ENCODE peak calls at places on chromosome 1, in six cellular contexts. C, Y, O, T, R and J are unnamed samples.

GRCh38 chr1:35210306-35211112 is 17.6 kb upstream of the SFPQ start:
- DNase-seq in R (no peak), C (peak; percentile 66), T (peak; percentile 62), O (no peak), Y (peak; percentile 11), J (peak; percentile 60)

GRCh38 chr1:111643696-111644095 is 24.1 kb downstream of the RAP1A start:
- DNase-seq in O (no peak), C (no peak), T (no peak), Y (no peak), R (no peak), J (no peak)

GRCh38 chr1:225467193-225468020 is 39.6 kb upstream of the LBR start:
- DNase-seq in C (no peak), T (no peak), Y (no peak), R (no peak), O (no peak), J (no peak)

GRCh38 chr1:52856026-52856425 is 13.5 kb downstream of the ZYG11A start:
- DNase-seq in T (peak; percentile 27), O (no peak), R (no peak), C (no peak), Y (no peak), J (no peak)

GRCh38 chr1:30313176-30313575 is 410.2 kb downstream of the MATN1 start:
- DNase-seq in T (no peak), R (no peak), C (peak; percentile 28), O (no peak), Y (no peak), J (no peak)

GRCh38 chr1:192627901-192628300 is 8.0 kb upstream of the RGS13 start:
- DNase-seq in Y (no peak), O (no peak), C (no peak), R (no peak), T (no peak), J (no peak)

GRCh38 chr1:218473527-218473926 is 128.4 kb downstream of the TGFB2 start:
- DNase-seq in Y (no peak), O (peak; percentile 73), R (peak; percentile 68), T (peak; percentile 74), C (no peak), J (no peak)

GRCh38 chr1:53893999-53894636 is at the start of gene DIO1:
- DNase-seq in T (no peak), O (no peak), C (no peak), Y (no peak), R (no peak), J (peak; percentile 61)

GRCh38 chr1:46301406-46302090 is 1.9 kb downstream of the LRRC41 start:
- DNase-seq in Y (peak; percentile 11), T (peak; percentile 63), C (peak; percentile 53), R (peak; percentile 68), O (peak; percentile 37), J (peak; percentile 48)

GRCh38 chr1:171313319-171313834 is 606 bp upstream of the FMO4 start:
- DNase-seq in C (no peak), T (no peak), Y (no peak), R (no peak), O (no peak), J (no peak)

DNA sequence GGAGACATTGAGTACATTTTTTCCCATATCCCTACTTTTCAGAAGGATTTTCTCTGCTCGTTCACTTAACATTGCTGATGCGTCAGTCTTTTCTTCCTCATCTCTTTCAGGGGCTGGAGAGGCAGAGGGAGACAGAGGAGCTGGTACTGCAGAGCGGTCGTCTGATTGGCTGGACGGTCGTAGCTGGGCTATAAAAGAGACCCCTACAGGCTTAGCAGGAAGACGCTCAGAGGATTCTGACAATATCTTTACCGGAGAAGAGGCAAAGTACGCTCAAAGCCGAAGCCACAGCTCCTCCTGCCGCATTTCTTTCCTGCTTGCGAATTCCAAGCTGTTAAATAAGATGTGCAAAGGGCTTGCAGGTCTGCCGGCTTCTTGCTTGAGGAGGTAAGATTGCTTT is at the start of gene RGS4:
- DNase-seq in Y (peak; percentile 81), T (peak; percentile 96), C (peak; percentile 63), R (peak; percentile 94), O (peak; percentile 98), J (peak; percentile 93)
- H3K4me2 ChIP-seq in Y (no peak within 1 kb of the TSS), T (no peak within 1 kb of the TSS), C (peak within 1 kb of the TSS; percentile 9), R (peak within 1 kb of the TSS; percentile 59), O (peak within 1 kb of the TSS; percentile 73), J (peak within 1 kb of the TSS; percentile 24)

GRCh38 chr1:3725366-3725765 is 26.9 kb upstream of the CCDC27 start:
- DNase-seq in O (no peak), R (no peak), Y (no peak), T (no peak), C (no peak), J (no peak)

GRCh38 chr1:3718764-3719163 is 33.5 kb upstream of the CCDC27 start:
- DNase-seq in Y (no peak), O (no peak), R (no peak), C (no peak), T (no peak), J (no peak)

GRCh38 chr1:3727042-3727824 is 25.0 kb upstream of the CCDC27 start:
- DNase-seq in T (peak; percentile 57), R (peak; percentile 8), O (no peak), Y (no peak), C (peak; percentile 83), J (peak; percentile 80)

GRCh38 chr1:3721955-3722465 is 30.2 kb upstream of the CCDC27 start:
- DNase-seq in C (no peak), T (no peak), O (no peak), R (no peak), Y (no peak), J (no peak)

GRCh38 chr1:3722846-3723245 is 29.4 kb upstream of the CCDC27 start:
- DNase-seq in R (no peak), C (no peak), T (no peak), Y (no peak), O (no peak), J (no peak)
- H3K23ac ChIP-seq in R (no peak overlapping the region), C (no peak overlapping the region), T (no peak overlapping the region), Y (peak overlapping the region; percentile 73), O (no peak overlapping the region), J (no peak overlapping the region)

DNA sequence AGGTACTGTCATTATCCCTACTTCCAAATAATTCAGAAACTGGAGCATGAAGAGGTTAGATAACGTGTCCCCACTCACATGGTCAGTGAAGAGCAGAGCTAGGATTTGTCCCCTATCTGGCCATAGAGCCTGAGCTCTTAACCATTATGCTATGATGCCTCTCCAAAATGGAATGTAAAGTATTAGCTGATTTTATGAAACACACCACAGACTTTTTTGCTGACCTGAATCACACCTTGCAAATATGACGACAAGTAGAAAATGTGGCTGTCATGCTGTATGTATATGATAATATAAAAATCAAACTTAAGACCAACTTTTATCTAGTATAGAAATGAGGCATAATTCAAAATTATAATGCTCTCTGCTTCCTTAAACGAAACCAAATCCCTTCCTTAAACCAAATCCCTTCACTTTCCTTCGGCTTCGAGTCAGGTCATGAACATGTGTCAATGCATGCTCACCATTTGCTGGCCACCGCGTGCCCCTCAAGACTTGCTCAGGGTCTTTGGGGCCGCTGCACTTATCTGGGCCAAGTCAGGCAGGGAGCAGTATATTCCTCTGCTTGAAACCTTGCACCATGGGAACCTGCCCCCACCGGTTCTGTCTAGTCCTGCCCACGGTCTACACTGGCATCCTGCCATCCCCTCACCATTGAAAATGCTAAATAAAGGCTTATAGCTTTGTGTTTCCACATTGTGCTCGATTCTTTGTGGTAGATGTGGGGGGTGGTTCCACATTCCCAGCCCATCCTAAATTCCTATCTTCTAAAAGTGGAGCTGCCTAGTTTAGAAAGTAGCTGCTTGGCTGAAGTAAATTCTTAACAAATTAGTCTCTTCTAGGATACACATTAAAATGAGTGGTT is 1.6 kb upstream of the TMCC2 start:
- DNase-seq in Y (no peak), C (no peak), R (no peak), O (no peak), T (no peak), J (no peak)
- H3K4me2 ChIP-seq in Y (no peak overlapping the region), C (peak overlapping the region; percentile 99), R (no peak overlapping the region), O (peak overlapping the region; percentile 95), T (no peak overlapping the region), J (no peak overlapping the region)

DNA sequence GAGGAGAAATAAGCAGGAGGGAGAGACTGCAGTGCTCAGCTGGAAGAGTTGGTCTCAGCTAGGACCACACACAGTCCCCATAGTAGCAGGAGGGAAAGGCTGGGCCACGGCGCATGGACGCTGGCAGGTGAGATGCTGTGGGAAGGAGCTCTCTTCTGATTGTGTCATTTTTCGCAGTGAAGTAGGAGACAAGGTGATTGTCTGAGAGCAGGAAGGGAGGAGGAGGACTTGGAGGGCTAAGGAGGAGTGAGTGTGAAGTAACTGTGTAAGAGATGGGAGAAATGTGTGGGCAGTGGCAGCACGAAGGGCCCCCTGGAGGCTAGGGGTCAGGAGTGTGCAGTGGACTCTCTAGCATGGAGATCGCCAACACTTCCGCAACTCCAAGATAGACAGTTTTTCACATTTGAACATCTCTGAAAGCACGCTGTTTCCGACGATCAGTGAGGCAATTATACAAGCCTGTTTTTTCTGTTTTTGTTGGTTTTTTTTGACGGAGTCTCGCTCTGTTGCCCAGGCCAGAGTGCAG is 26.4 kb upstream of the KCNC4 start:
- DNase-seq in O (no peak), C (no peak), Y (no peak), T (no peak), R (no peak), J (no peak)
- H3K23ac ChIP-seq in O (no peak overlapping the region), C (no peak overlapping the region), Y (peak overlapping the region; percentile 8), T (no peak overlapping the region), R (no peak overlapping the region), J (no peak overlapping the region)